ENCODE peak calls at places on chromosomes 12 and 14, in four cellular contexts. D is SK-N-SH, O is skeletal muscle cell, J is occipital lobe. S is an unnamed sample.

GRCh38 chr14:94307410-94307992 is 14.4 kb upstream of the SERPINA10 start:
- DNase-seq in O (no peak), J (no peak), D (no peak), S (peak; percentile 44)

GRCh38 chr12:51773145-51773869 is 75.2 kb downstream of the FIGNL2 start:
- DNase-seq in O (peak; percentile 75), D (no peak), J (no peak), S (no peak)

GRCh38 chr14:104291123-104292000 is 153.0 kb downstream of the KIF26A start:
- DNase-seq in J (no peak), O (no peak), D (peak; percentile 92), S (peak; percentile 20)

GRCh38 chr12:49230176-49230575 is 34.7 kb upstream of the TUBA1C start:
- DNase-seq in D (no peak), J (no peak), O (no peak), S (no peak)

GRCh38 chr12:3473844-3474243 is 17.2 kb upstream of the PRMT8 start:
- DNase-seq in J (no peak), D (no peak), O (no peak), S (no peak)

GRCh38 chr12:91406920-91407341 is 224.3 kb upstream of the DCN start:
- DNase-seq in D (no peak), J (no peak), O (no peak), S (no peak)

GRCh38 chr12:104182621-104183378 is 32.8 kb upstream of the TXNRD1 start:
- DNase-seq in J (no peak), D (no peak), O (no peak), S (no peak)

GRCh38 chr14:63766616-63767015 is 38.8 kb upstream of the SGPP1 start:
- DNase-seq in D (no peak), J (no peak), O (no peak), S (no peak)

GRCh38 chr12:67039995-67040860 is 228.9 kb upstream of the CAND1 start:
- DNase-seq in O (no peak), D (no peak), J (no peak), S (no peak)